ENCODE peak calls at places on chromosome 14, in ten cellular contexts. I is lung, W is foreskin fibroblast, C is thoracic aorta, B is A549, Z is AG04450, J is H1, L is astrocyte, Y is body of pancreas, U is fibroblast of the aortic adventitia. E is an unnamed sample.

GRCh38 chr14:24398298-24398942 is 383 bp upstream of the NYNRIN start:
- DNase-seq in I (no peak), W (no peak), C (no peak), B (no peak), Z (no peak), J (no peak), L (no peak), Y (no peak), U (no peak), E (no peak)

GRCh38 chr14:20998674-20999366 is at the start of gene SLC39A2:
- DNase-seq in I (peak), W (peak), C (no peak), B (no peak), Z (no peak), J (no peak), L (peak), Y (no peak), U (peak), E (peak)

GRCh38 chr14:68888025-68888850 is 90.9 kb downstream of the ACTN1 start:
- DNase-seq in I (no peak), W (no peak), C (no peak), B (no peak), Z (no peak), J (no peak), L (peak), Y (peak), U (no peak), E (no peak)

GRCh38 chr14:77052281-77053044 is 24.0 kb upstream of the IRF2BPL start:
- DNase-seq in I (no peak), W (no peak), C (no peak), B (no peak), Z (no peak), J (no peak), L (no peak), Y (peak), U (no peak), E (no peak)

GRCh38 chr14:77603654-77604270 is 12.7 kb downstream of the SPTLC2 start:
- DNase-seq in I (no peak), W (no peak), C (no peak), B (peak), Z (no peak), J (no peak), L (peak), Y (no peak), U (no peak), E (no peak)

GRCh38 chr14:63910593-63911363 is 58.0 kb downstream of the SYNE2 start:
- DNase-seq in I (no peak), W (no peak), C (no peak), B (no peak), Z (no peak), J (no peak), L (no peak), Y (no peak), U (peak), E (no peak)

GRCh38 chr14:78737116-78737515 is 566.9 kb downstream of the NRXN3 start:
- DNase-seq in I (no peak), W (no peak), C (no peak), B (no peak), Z (no peak), J (no peak), L (no peak), Y (no peak), U (no peak), E (no peak)

GRCh38 chr14:49688701-49689030 is 652 bp upstream of the POLE2 start:
- DNase-seq in I (no peak), W (no peak), C (no peak), B (no peak), Z (no peak), J (no peak), L (no peak), Y (no peak), U (no peak), E (no peak)

GRCh38 chr14:23068792-23069412 is 11.6 kb upstream of the CDH24 start:
- DNase-seq in I (peak), W (peak), C (no peak), B (peak), Z (peak), J (peak), L (peak), Y (peak), U (peak), E (peak)

GRCh38 chr14:67749341-67750110 is 47.8 kb downstream of the RDH12 start:
- DNase-seq in I (no peak), W (no peak), C (no peak), B (no peak), Z (no peak), J (no peak), L (no peak), Y (no peak), U (peak), E (no peak)

GRCh38 chr14:91330111-91330696 is 85.7 kb upstream of the GPR68 start:
- DNase-seq in I (peak), W (no peak), C (no peak), B (no peak), Z (no peak), J (no peak), L (no peak), Y (no peak), U (no peak), E (no peak)

GRCh38 chr14:48690349-48690748 is 895.8 kb downstream of the RPS29 start:
- DNase-seq in I (no peak), W (no peak), C (no peak), B (no peak), Z (no peak), J (no peak), L (no peak), Y (no peak), U (no peak), E (no peak)

GRCh38 chr14:54003064-54003463 is 46.4 kb upstream of the BMP4 start:
- DNase-seq in I (no peak), W (no peak), C (no peak), B (no peak), Z (no peak), J (no peak), L (no peak), Y (no peak), U (no peak), E (peak)

GRCh38 chr14:64958201-64958600 is 13.9 kb downstream of the RAB15 start:
- DNase-seq in I (no peak), W (no peak), C (no peak), B (no peak), Z (no peak), J (no peak), L (no peak), Y (no peak), U (no peak), E (no peak)

GRCh38 chr14:68637106-68638021 is 155.5 kb downstream of the ZFP36L1 start:
- DNase-seq in I (no peak), W (peak), C (no peak), B (no peak), Z (no peak), J (no peak), L (peak), Y (no peak), U (peak), E (no peak)

GRCh38 chr14:41663478-41663845 is 56.8 kb downstream of the LRFN5 start:
- DNase-seq in I (no peak), W (no peak), C (no peak), B (no peak), Z (no peak), J (no peak), L (peak), Y (no peak), U (peak), E (no peak)

GRCh38 chr14:64841121-64841611 is 38.5 kb downstream of the SPTB start:
- DNase-seq in I (no peak), W (peak), C (no peak), B (peak), Z (peak), J (peak), L (peak), Y (no peak), U (peak), E (peak)

GRCh38 chr14:70754989-70755388 is 54.3 kb downstream of the MAP3K9 start:
- DNase-seq in I (peak), W (no peak), C (no peak), B (no peak), Z (no peak), J (no peak), L (peak), Y (peak), U (peak), E (no peak)

GRCh38 chr14:68094158-68094557 is 274.6 kb downstream of the RAD51B start:
- DNase-seq in I (no peak), W (no peak), C (no peak), B (no peak), Z (no peak), J (no peak), L (peak), Y (no peak), U (no peak), E (no peak)

GRCh38 chr14:60206249-60206670 is 41.1 kb upstream of the DHRS7 start:
- DNase-seq in I (no peak), W (no peak), C (no peak), B (no peak), Z (no peak), J (no peak), L (no peak), Y (no peak), U (no peak), E (no peak)

GRCh38 chr14:66105819-66106218 is 380.4 kb upstream of the CCDC196 start:
- DNase-seq in I (no peak), W (peak), C (no peak), B (no peak), Z (no peak), J (no peak), L (peak), Y (no peak), U (peak), E (no peak)

GRCh38 chr14:69610859-69611263 is 535 bp upstream of the SUSD6 start:
- DNase-seq in I (no peak), W (no peak), C (no peak), B (no peak), Z (no peak), J (no peak), L (no peak), Y (no peak), U (no peak), E (no peak)

GRCh38 chr14:50001146-50001998 is 108.5 kb downstream of the ARF6 start:
- DNase-seq in I (peak), W (peak), C (no peak), B (peak), Z (no peak), J (no peak), L (peak), Y (peak), U (peak), E (peak)

GRCh38 chr14:97687944-97688625 is 890.9 kb downstream of the VRK1 start:
- DNase-seq in I (no peak), W (peak), C (no peak), B (no peak), Z (no peak), J (no peak), L (no peak), Y (no peak), U (no peak), E (no peak)
- TF ChIP-seq CTCF in I (no peak), W (no peak), C (no peak), B (no peak), Z (no peak), J (no peak), L (no peak), Y (no peak), U (no peak), E (no peak)

GRCh38 chr14:52327374-52328226 is 13.5 kb downstream of the PTGER2 start:
- DNase-seq in I (no peak), W (peak), C (no peak), B (no peak), Z (no peak), J (no peak), L (peak), Y (no peak), U (no peak), E (peak)
- H3K4me3 ChIP-seq in I (no peak), W (no peak), C (no peak), B (no peak), Z (no peak), J (no peak), L (no peak), Y (no peak), U (no peak), E (no peak)

DNA sequence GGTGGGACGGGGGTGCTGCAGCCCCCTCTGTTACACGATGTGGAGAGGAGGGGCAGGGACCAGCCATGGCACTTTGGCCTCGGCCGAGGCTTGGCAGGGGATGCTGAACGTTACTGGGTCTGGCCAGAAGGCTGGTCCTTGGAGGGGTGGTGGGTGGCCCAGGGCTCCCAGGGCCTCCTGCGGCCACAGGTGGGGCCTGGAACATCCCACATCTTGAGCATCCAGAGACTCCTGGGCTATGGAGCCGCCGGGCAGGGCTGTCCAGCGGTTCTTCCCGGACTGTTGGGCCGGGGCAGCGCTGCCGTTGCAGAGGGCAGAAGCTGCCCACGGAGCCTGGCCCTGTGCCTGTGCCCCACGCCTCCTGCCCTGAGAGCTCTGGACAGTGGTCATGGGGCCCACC is 15.9 kb downstream of the KIF26A start:
- DNase-seq in I (no peak), W (no peak), C (no peak), B (no peak), Z (no peak), J (no peak), L (no peak), Y (no peak), U (no peak), E (no peak)
- TF ChIP-seq CTCF in I (no peak), W (no peak), C (no peak), B (no peak), Z (no peak), J (no peak), L (no peak), Y (no peak), U (no peak), E (no peak)

GRCh38 chr14:51652168-51653095 is 722 bp downstream of the FRMD6 start:
- DNase-seq in I (peak), W (no peak), C (no peak), B (peak), Z (no peak), J (no peak), L (no peak), Y (peak), U (peak), E (no peak)

GRCh38 chr14:51653096-51653814 is 1.5 kb downstream of the FRMD6 start:
- DNase-seq in I (no peak), W (peak), C (no peak), B (peak), Z (no peak), J (no peak), L (peak), Y (no peak), U (peak), E (no peak)

GRCh38 chr14:51653855-51654548 is 2.3 kb downstream of the FRMD6 start:
- DNase-seq in I (no peak), W (no peak), C (no peak), B (no peak), Z (no peak), J (no peak), L (no peak), Y (no peak), U (peak), E (no peak)

GRCh38 chr14:51651388-51652167 is at the start of gene FRMD6:
- DNase-seq in I (peak), W (peak), C (peak), B (peak), Z (peak), J (peak), L (peak), Y (peak), U (peak), E (peak)

DNA sequence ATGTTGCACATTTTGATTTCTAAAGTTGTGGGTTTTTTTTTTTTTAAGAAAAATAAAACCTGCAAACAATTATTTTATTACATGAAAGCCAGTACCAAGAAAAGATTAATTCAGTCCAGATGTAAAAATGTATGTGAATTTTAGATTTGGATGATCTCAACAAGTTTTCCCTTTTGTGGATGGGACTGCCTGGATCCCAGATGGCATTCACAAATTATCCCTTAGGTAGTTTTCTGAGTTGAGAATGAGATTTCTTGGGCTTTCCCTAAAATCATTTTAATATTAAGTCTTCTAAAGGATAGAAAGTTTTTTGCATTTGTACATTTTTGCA is 2.8 kb downstream of the FRMD6 start:
- DNase-seq in I (no peak), W (no peak), C (no peak), B (no peak), Z (no peak), J (no peak), L (no peak), Y (no peak), U (no peak), E (no peak)
- H3K4me3 ChIP-seq in I (no peak), W (peak), C (peak), B (no peak), Z (peak), J (no peak), L (peak), Y (no peak), U (peak), E (peak)

DNA sequence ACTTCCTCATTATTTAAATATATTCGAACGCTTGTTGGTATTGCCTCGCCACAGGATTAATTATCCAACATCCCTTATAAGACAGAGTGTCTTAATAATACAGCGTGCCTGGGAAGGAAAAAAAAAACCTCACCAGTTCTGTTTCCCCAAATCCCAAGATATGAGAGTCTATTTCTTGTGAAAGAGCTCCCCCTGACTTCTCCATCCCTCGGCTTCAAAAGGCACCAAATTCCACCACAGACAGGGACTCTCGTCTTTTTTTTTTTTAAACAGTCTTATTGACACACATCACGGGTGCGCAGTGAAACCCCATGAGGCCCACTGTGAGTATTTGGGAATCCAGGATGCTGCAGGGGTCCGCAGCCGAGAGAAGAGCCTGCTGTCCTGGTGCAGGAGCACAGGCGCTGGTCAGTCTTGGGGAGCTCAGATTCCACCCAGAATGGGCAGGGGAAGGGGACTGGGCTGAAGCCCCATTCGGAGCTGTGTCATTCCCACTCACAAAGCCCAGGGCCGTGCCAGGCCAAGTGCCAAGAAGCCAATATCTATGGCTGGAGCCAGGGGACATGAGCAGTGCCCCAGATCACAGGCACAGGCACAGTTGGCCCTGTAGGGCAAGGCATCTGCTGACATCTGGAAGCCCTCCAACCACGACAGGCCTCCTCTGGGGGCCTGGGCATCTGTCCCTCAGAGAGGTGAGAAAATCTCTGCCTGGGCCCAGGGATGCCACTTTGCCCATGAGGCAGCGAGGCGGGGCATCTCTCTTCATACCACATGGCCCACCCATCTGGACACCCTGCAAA is 71.9 kb downstream of the BCL11B start:
- DNase-seq in I (no peak), W (no peak), C (no peak), B (no peak), Z (no peak), J (no peak), L (no peak), Y (no peak), U (no peak), E (no peak)
- TF ChIP-seq CTCF in I (no peak), W (peak), C (no peak), B (peak), Z (no peak), J (no peak), L (no peak), Y (no peak), U (no peak), E (peak)

GRCh38 chr14:105168093-105168420 is 519 bp downstream of the JAG2 start:
- DNase-seq in I (no peak), W (no peak), C (no peak), B (no peak), Z (no peak), J (no peak), L (no peak), Y (no peak), U (no peak), E (no peak)

GRCh38 chr14:105169776-105170655 is 1.4 kb upstream of the JAG2 start:
- DNase-seq in I (no peak), W (no peak), C (no peak), B (no peak), Z (no peak), J (no peak), L (no peak), Y (no peak), U (no peak), E (no peak)

GRCh38 chr14:105168979-105169507 is 467 bp upstream of the JAG2 start:
- DNase-seq in I (no peak), W (no peak), C (no peak), B (peak), Z (no peak), J (no peak), L (no peak), Y (no peak), U (no peak), E (no peak)

GRCh38 chr14:105167303-105168092 is 1.1 kb downstream of the JAG2 start:
- DNase-seq in I (no peak), W (no peak), C (no peak), B (no peak), Z (no peak), J (no peak), L (no peak), Y (no peak), U (no peak), E (no peak)

GRCh38 chr14:105168496-105168978 is at the start of gene JAG2:
- DNase-seq in I (peak), W (no peak), C (no peak), B (peak), Z (no peak), J (no peak), L (peak), Y (peak), U (peak), E (no peak)
- H3K4me3 ChIP-seq in I (peak), W (no peak), C (peak), B (peak), Z (no peak), J (peak), L (no peak), Y (peak), U (peak), E (no peak)

GRCh38 chr14:28767851-28768548 is 1.4 kb downstream of the FOXG1 start:
- DNase-seq in I (no peak), W (no peak), C (no peak), B (no peak), Z (no peak), J (no peak), L (no peak), Y (no peak), U (no peak), E (no peak)

GRCh38 chr14:28767239-28767850 is 758 bp downstream of the FOXG1 start:
- DNase-seq in I (no peak), W (no peak), C (no peak), B (no peak), Z (no peak), J (no peak), L (no peak), Y (no peak), U (no peak), E (no peak)

GRCh38 chr14:28769358-28769757 is 2.8 kb downstream of the FOXG1 start:
- DNase-seq in I (no peak), W (no peak), C (no peak), B (no peak), Z (no peak), J (no peak), L (no peak), Y (no peak), U (no peak), E (no peak)

GRCh38 chr14:28770061-28770460 is 3.5 kb downstream of the FOXG1 start:
- DNase-seq in I (no peak), W (no peak), C (no peak), B (no peak), Z (no peak), J (no peak), L (no peak), Y (no peak), U (no peak), E (no peak)

GRCh38 chr14:28768549-28768870 is 1.9 kb downstream of the FOXG1 start:
- DNase-seq in I (no peak), W (no peak), C (no peak), B (no peak), Z (no peak), J (no peak), L (no peak), Y (no peak), U (no peak), E (no peak)
- TF ChIP-seq CTCF in I (no peak), W (no peak), C (no peak), B (no peak), Z (no peak), J (no peak), L (no peak), Y (no peak), U (no peak), E (no peak)

E was measured in HFF-Myc.